ENCODE peak calls at places on chromosome 16, in six cellular contexts. One of them, this sample, is unnamed.
A peak's percentile ranks its signal among the peaks of the same experiment; 100 is the strongest.

GRCh38 chr16:87713469-87714229 is 52.1 kb downstream of the KLHDC4 start:
- DNase-seq in heart right ventricle: no peak
- DNase-seq in esophagus squamous epithelium: no peak
- DNase-seq in fibroblast of lung: no peak
- DNase-seq in mesendoderm: no peak
- DNase-seq in cardiac muscle cell: no peak
- DNase-seq in this sample: no peak

GRCh38 chr16:48384982-48385271 is 286 bp downstream of the SIAH1 start:
- DNase-seq in heart right ventricle: peak; percentile 36
- DNase-seq in esophagus squamous epithelium: no peak
- DNase-seq in fibroblast of lung: no peak
- DNase-seq in mesendoderm: no peak
- DNase-seq in cardiac muscle cell: peak; percentile 75
- DNase-seq in this sample: no peak

GRCh38 chr16:81280393-81280792 is 34.4 kb upstream of the GAN start:
- DNase-seq in heart right ventricle: no peak
- DNase-seq in esophagus squamous epithelium: no peak
- DNase-seq in fibroblast of lung: no peak
- DNase-seq in mesendoderm: no peak
- DNase-seq in cardiac muscle cell: peak; percentile 24
- DNase-seq in this sample: no peak

GRCh38 chr16:27311897-27312303 is 1.9 kb upstream of the IL4R start:
- DNase-seq in heart right ventricle: no peak
- DNase-seq in esophagus squamous epithelium: no peak
- DNase-seq in fibroblast of lung: no peak
- DNase-seq in mesendoderm: no peak
- DNase-seq in cardiac muscle cell: no peak
- DNase-seq in this sample: no peak

GRCh38 chr16:56589141-56590039 is at the start of gene MT3:
- DNase-seq in heart right ventricle: no peak
- DNase-seq in esophagus squamous epithelium: no peak
- DNase-seq in fibroblast of lung: no peak
- DNase-seq in mesendoderm: peak; percentile 51
- DNase-seq in cardiac muscle cell: no peak
- DNase-seq in this sample: no peak

GRCh38 chr16:14070555-14070876 is 603 bp upstream of the MRTFB start:
- DNase-seq in heart right ventricle: no peak
- DNase-seq in esophagus squamous epithelium: no peak
- DNase-seq in fibroblast of lung: no peak
- DNase-seq in mesendoderm: no peak
- DNase-seq in cardiac muscle cell: no peak
- DNase-seq in this sample: no peak

GRCh38 chr16:50884066-50884860 is 142.4 kb downstream of the CYLD start:
- DNase-seq in heart right ventricle: no peak
- DNase-seq in esophagus squamous epithelium: no peak
- DNase-seq in fibroblast of lung: no peak
- DNase-seq in mesendoderm: peak; percentile 55
- DNase-seq in cardiac muscle cell: no peak
- DNase-seq in this sample: no peak

GRCh38 chr16:19003935-19004334 is 20.2 kb downstream of the TMC7 start:
- DNase-seq in heart right ventricle: no peak
- DNase-seq in esophagus squamous epithelium: no peak
- DNase-seq in fibroblast of lung: no peak
- DNase-seq in mesendoderm: no peak
- DNase-seq in cardiac muscle cell: no peak
- DNase-seq in this sample: no peak

GRCh38 chr16:55710466-55710865 is 54.7 kb downstream of the SLC6A2 start:
- DNase-seq in heart right ventricle: no peak
- DNase-seq in esophagus squamous epithelium: no peak
- DNase-seq in fibroblast of lung: peak; percentile 3
- DNase-seq in mesendoderm: peak; percentile 50
- DNase-seq in cardiac muscle cell: peak; percentile 6
- DNase-seq in this sample: no peak

GRCh38 chr16:56483394-56483793 is 32.0 kb downstream of the OGFOD1 start:
- DNase-seq in heart right ventricle: no peak
- DNase-seq in esophagus squamous epithelium: no peak
- DNase-seq in fibroblast of lung: no peak
- DNase-seq in mesendoderm: no peak
- DNase-seq in cardiac muscle cell: no peak
- DNase-seq in this sample: no peak

GRCh38 chr16:68447721-68448359 is 468 bp downstream of the SMPD3 start:
- DNase-seq in heart right ventricle: no peak
- DNase-seq in esophagus squamous epithelium: no peak
- DNase-seq in fibroblast of lung: no peak
- DNase-seq in mesendoderm: no peak
- DNase-seq in cardiac muscle cell: no peak
- DNase-seq in this sample: no peak

GRCh38 chr16:87274808-87275207 is 42.4 kb downstream of the C16orf95 start:
- DNase-seq in heart right ventricle: no peak
- DNase-seq in esophagus squamous epithelium: no peak
- DNase-seq in fibroblast of lung: no peak
- DNase-seq in mesendoderm: no peak
- DNase-seq in cardiac muscle cell: peak; percentile 27
- DNase-seq in this sample: no peak

GRCh38 chr16:23587726-23588125 is 8.4 kb downstream of the NDUFAB1 start:
- DNase-seq in heart right ventricle: no peak
- DNase-seq in esophagus squamous epithelium: no peak
- DNase-seq in fibroblast of lung: peak; percentile 76
- DNase-seq in mesendoderm: peak; percentile 26
- DNase-seq in cardiac muscle cell: peak; percentile 77
- DNase-seq in this sample: peak; percentile 55

GRCh38 chr16:57801098-57801855 is 1.0 kb downstream of the KIFC3 start:
- DNase-seq in heart right ventricle: no peak
- DNase-seq in esophagus squamous epithelium: no peak
- DNase-seq in fibroblast of lung: peak; percentile 61
- DNase-seq in mesendoderm: peak; percentile 83
- DNase-seq in cardiac muscle cell: peak; percentile 65
- DNase-seq in this sample: no peak

GRCh38 chr16:30663820-30664528 is 5.7 kb downstream of the FBRS start:
- DNase-seq in heart right ventricle: no peak
- DNase-seq in esophagus squamous epithelium: no peak
- DNase-seq in fibroblast of lung: no peak
- DNase-seq in mesendoderm: no peak
- DNase-seq in cardiac muscle cell: no peak
- DNase-seq in this sample: no peak

GRCh38 chr16:86133847-86134375 is 234.9 kb downstream of the IRF8 start:
- DNase-seq in heart right ventricle: no peak
- DNase-seq in esophagus squamous epithelium: no peak
- DNase-seq in fibroblast of lung: no peak
- DNase-seq in mesendoderm: no peak
- DNase-seq in cardiac muscle cell: no peak
- DNase-seq in this sample: no peak

GRCh38 chr16:11603331-11603750 is 16.6 kb upstream of the LITAF start:
- DNase-seq in heart right ventricle: peak; percentile 70
- DNase-seq in esophagus squamous epithelium: no peak
- DNase-seq in fibroblast of lung: no peak
- DNase-seq in mesendoderm: no peak
- DNase-seq in cardiac muscle cell: peak; percentile 79
- DNase-seq in this sample: no peak

GRCh38 chr16:68396481-68396880 is 51.8 kb downstream of the SMPD3 start:
- DNase-seq in heart right ventricle: no peak
- DNase-seq in esophagus squamous epithelium: no peak
- DNase-seq in fibroblast of lung: peak; percentile 51
- DNase-seq in mesendoderm: no peak
- DNase-seq in cardiac muscle cell: peak; percentile 61
- DNase-seq in this sample: no peak

GRCh38 chr16:77579283-77579985 is 142.9 kb upstream of the NUDT7 start:
- DNase-seq in heart right ventricle: no peak
- DNase-seq in esophagus squamous epithelium: no peak
- DNase-seq in fibroblast of lung: peak; percentile 93
- DNase-seq in mesendoderm: no peak
- DNase-seq in cardiac muscle cell: peak; percentile 19
- DNase-seq in this sample: peak; percentile 44

GRCh38 chr16:53433930-53434435 is 288 bp upstream of the RBL2 start:
- DNase-seq in heart right ventricle: peak; percentile 87
- DNase-seq in esophagus squamous epithelium: no peak
- DNase-seq in fibroblast of lung: peak; percentile 84
- DNase-seq in mesendoderm: peak; percentile 90
- DNase-seq in cardiac muscle cell: peak; percentile 89
- DNase-seq in this sample: no peak

GRCh38 chr16:71974068-71974818 is 26.0 kb downstream of the PKD1L3 start:
- DNase-seq in heart right ventricle: no peak
- DNase-seq in esophagus squamous epithelium: no peak
- DNase-seq in fibroblast of lung: no peak
- DNase-seq in mesendoderm: no peak
- DNase-seq in cardiac muscle cell: no peak
- DNase-seq in this sample: no peak

GRCh38 chr16:22898131-22898530 is 84.2 kb downstream of the HS3ST2 start:
- DNase-seq in heart right ventricle: no peak
- DNase-seq in esophagus squamous epithelium: no peak
- DNase-seq in fibroblast of lung: no peak
- DNase-seq in mesendoderm: no peak
- DNase-seq in cardiac muscle cell: no peak
- DNase-seq in this sample: no peak

GRCh38 chr16:58753711-58754134 is 19.6 kb upstream of the GOT2 start:
- DNase-seq in heart right ventricle: no peak
- DNase-seq in esophagus squamous epithelium: no peak
- DNase-seq in fibroblast of lung: no peak
- DNase-seq in mesendoderm: no peak
- DNase-seq in cardiac muscle cell: no peak
- DNase-seq in this sample: no peak

GRCh38 chr16:30394603-30395154 is 541 bp upstream of the ZNF48 start:
- DNase-seq in heart right ventricle: no peak
- DNase-seq in esophagus squamous epithelium: no peak
- DNase-seq in fibroblast of lung: no peak
- DNase-seq in mesendoderm: peak; percentile 71
- DNase-seq in cardiac muscle cell: peak; percentile 64
- DNase-seq in this sample: no peak

GRCh38 chr16:9713151-9713550 is 469.1 kb downstream of the GRIN2A start:
- DNase-seq in heart right ventricle: no peak
- DNase-seq in esophagus squamous epithelium: no peak
- DNase-seq in fibroblast of lung: no peak
- DNase-seq in mesendoderm: peak; percentile 40
- DNase-seq in cardiac muscle cell: no peak
- DNase-seq in this sample: no peak

GRCh38 chr16:11007714-11008240 is 63.4 kb downstream of the CLEC16A start:
- DNase-seq in heart right ventricle: no peak
- DNase-seq in esophagus squamous epithelium: no peak
- DNase-seq in fibroblast of lung: no peak
- DNase-seq in mesendoderm: peak; percentile 89
- DNase-seq in cardiac muscle cell: no peak
- DNase-seq in this sample: no peak

GRCh38 chr16:50475170-50475569 is 73.0 kb upstream of the NKD1 start:
- DNase-seq in heart right ventricle: no peak
- DNase-seq in esophagus squamous epithelium: no peak
- DNase-seq in fibroblast of lung: no peak
- DNase-seq in mesendoderm: no peak
- DNase-seq in cardiac muscle cell: no peak
- DNase-seq in this sample: no peak

GRCh38 chr16:29007865-29008593 is 23.2 kb downstream of the LAT start:
- DNase-seq in heart right ventricle: no peak
- DNase-seq in esophagus squamous epithelium: no peak
- DNase-seq in fibroblast of lung: peak; percentile 61
- DNase-seq in mesendoderm: no peak
- DNase-seq in cardiac muscle cell: peak; percentile 77
- DNase-seq in this sample: no peak

GRCh38 chr16:29011112-29011511 is 26.3 kb downstream of the LAT start:
- DNase-seq in heart right ventricle: no peak
- DNase-seq in esophagus squamous epithelium: no peak
- DNase-seq in fibroblast of lung: no peak
- DNase-seq in mesendoderm: peak; percentile 59
- DNase-seq in cardiac muscle cell: no peak
- DNase-seq in this sample: no peak

GRCh38 chr16:29009838-29010166 is 24.9 kb downstream of the LAT start:
- DNase-seq in heart right ventricle: no peak
- DNase-seq in esophagus squamous epithelium: no peak
- DNase-seq in fibroblast of lung: no peak
- DNase-seq in mesendoderm: no peak
- DNase-seq in cardiac muscle cell: no peak
- DNase-seq in this sample: no peak

GRCh38 chr16:29011851-29012250 is 27.0 kb downstream of the LAT start:
- DNase-seq in heart right ventricle: no peak
- DNase-seq in esophagus squamous epithelium: no peak
- DNase-seq in fibroblast of lung: no peak
- DNase-seq in mesendoderm: no peak
- DNase-seq in cardiac muscle cell: no peak
- DNase-seq in this sample: no peak

GRCh38 chr16:29009050-29009837 is 24.4 kb downstream of the LAT start:
- DNase-seq in heart right ventricle: no peak
- DNase-seq in esophagus squamous epithelium: no peak
- DNase-seq in fibroblast of lung: no peak
- DNase-seq in mesendoderm: no peak
- DNase-seq in cardiac muscle cell: no peak
- DNase-seq in this sample: no peak
- H3K4me3 ChIP-seq in heart right ventricle: no peak overlapping the region
- H3K4me3 ChIP-seq in esophagus squamous epithelium: no peak overlapping the region
- H3K4me3 ChIP-seq in fibroblast of lung: no peak overlapping the region
- H3K4me3 ChIP-seq in mesendoderm: no peak overlapping the region
- H3K4me3 ChIP-seq in cardiac muscle cell: no peak overlapping the region
- H3K4me3 ChIP-seq in this sample: no peak overlapping the region

GRCh38 chr16:3065742-3066439 is 451 bp downstream of the IL32 start:
- DNase-seq in heart right ventricle: no peak
- DNase-seq in esophagus squamous epithelium: no peak
- DNase-seq in fibroblast of lung: no peak
- DNase-seq in mesendoderm: no peak
- DNase-seq in cardiac muscle cell: no peak
- DNase-seq in this sample: no peak
- H3K4me3 ChIP-seq in heart right ventricle: peak overlapping the region; percentile 45
- H3K4me3 ChIP-seq in esophagus squamous epithelium: peak overlapping the region; percentile 38
- H3K4me3 ChIP-seq in fibroblast of lung: no peak overlapping the region
- H3K4me3 ChIP-seq in mesendoderm: no peak overlapping the region
- H3K4me3 ChIP-seq in cardiac muscle cell: no peak overlapping the region
- H3K4me3 ChIP-seq in this sample: peak overlapping the region; percentile 38

GRCh38 chr16:3285131-3285530 is 1.8 kb downstream of the ZNF263 start:
- DNase-seq in heart right ventricle: no peak
- DNase-seq in esophagus squamous epithelium: no peak
- DNase-seq in fibroblast of lung: no peak
- DNase-seq in mesendoderm: peak; percentile 51
- DNase-seq in cardiac muscle cell: no peak
- DNase-seq in this sample: no peak
- H3K4me3 ChIP-seq in heart right ventricle: no peak overlapping the region
- H3K4me3 ChIP-seq in esophagus squamous epithelium: peak overlapping the region; percentile 1
- H3K4me3 ChIP-seq in fibroblast of lung: no peak overlapping the region
- H3K4me3 ChIP-seq in mesendoderm: no peak overlapping the region
- H3K4me3 ChIP-seq in cardiac muscle cell: peak overlapping the region; percentile 90
- H3K4me3 ChIP-seq in this sample: peak overlapping the region; percentile 89

DNA sequence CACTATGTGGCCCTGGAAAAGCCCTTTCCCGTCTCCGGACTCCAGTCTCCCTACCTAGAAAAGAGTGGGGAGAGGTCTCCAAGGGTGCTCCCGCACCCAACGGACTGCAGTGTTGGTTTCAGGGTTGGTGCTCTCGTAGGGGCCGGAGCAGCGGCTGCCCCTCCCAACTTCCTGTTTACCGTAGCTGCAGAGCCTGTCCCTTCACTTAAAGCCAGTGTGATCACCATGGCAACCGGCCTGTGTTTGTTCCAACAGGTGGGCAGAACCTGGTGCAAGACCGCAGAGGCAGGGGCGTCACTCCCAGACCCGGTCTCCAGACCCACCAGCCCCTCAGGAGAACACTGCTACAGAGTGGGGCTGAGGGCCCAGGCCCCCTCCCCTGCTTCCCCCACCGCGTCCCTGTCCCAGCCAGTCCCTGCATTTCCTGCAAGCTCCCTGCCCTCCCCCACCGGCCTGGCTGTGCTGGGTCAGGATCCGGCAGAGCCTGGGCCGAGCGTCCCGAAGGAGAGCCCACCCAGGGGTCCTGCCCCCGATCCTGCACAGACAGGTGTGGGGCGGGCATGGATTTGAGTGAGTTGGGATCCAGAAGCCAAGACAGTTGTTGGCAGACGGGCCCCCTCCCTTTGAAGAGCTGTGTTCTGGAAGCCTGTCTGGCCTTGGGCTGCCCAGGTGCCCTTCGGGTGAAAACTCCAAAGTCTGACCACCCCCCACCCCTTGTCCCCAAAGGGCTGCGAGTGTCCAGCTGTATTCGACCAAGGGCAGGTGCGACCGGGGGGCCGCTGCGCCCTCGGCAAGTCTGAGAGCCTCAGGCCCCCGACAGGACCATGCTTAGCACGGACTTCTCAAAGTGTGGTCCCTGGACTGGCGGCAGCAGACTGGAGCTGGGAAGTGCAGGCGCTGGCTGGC is 1.5 kb upstream of the BAIAP3 start:
- DNase-seq in heart right ventricle: peak; percentile 74
- DNase-seq in esophagus squamous epithelium: no peak
- DNase-seq in fibroblast of lung: peak; percentile 32
- DNase-seq in mesendoderm: peak; percentile 99
- DNase-seq in cardiac muscle cell: peak; percentile 77
- DNase-seq in this sample: no peak
- H3K4me3 ChIP-seq in heart right ventricle: peak overlapping the region; percentile 53
- H3K4me3 ChIP-seq in esophagus squamous epithelium: peak overlapping the region; percentile 46
- H3K4me3 ChIP-seq in fibroblast of lung: peak overlapping the region; percentile 21
- H3K4me3 ChIP-seq in mesendoderm: no peak overlapping the region
- H3K4me3 ChIP-seq in cardiac muscle cell: no peak overlapping the region
- H3K4me3 ChIP-seq in this sample: no peak overlapping the region